ENCODE peak calls at places on chromosomes 11 and 22, in four cellular contexts. One of them, this sample, is unnamed. For H3K9me3 and H3K36me3, the result is how much of the 10 kb centered on the place peaks cover.

GRCh38 chr11:64246874-64247728 is at the start of gene PPP1R14B:
- DNase-seq in heart right ventricle: peak
- DNase-seq in tibial nerve: peak
- DNase-seq in endodermal cell: peak
- DNase-seq in this sample: no peak

GRCh38 chr22:31917227-31917921 is 27.0 kb upstream of the YWHAH start:
- DNase-seq in heart right ventricle: peak
- DNase-seq in tibial nerve: no peak
- DNase-seq in endodermal cell: no peak
- DNase-seq in this sample: no peak

GRCh38 chr11:59767212-59767611 is 12.0 kb downstream of the STX3 start:
- DNase-seq in tibial nerve: no peak
- DNase-seq in endodermal cell: no peak
- DNase-seq in heart right ventricle: no peak
- DNase-seq in this sample: no peak

GRCh38 chr11:132721526-132721925 is 810.8 kb downstream of the OPCML start:
- DNase-seq in tibial nerve: no peak
- DNase-seq in endodermal cell: no peak
- DNase-seq in heart right ventricle: no peak
- DNase-seq in this sample: no peak

GRCh38 chr11:116194156-116194904 is 578.5 kb downstream of the BUD13 start:
- DNase-seq in tibial nerve: no peak
- DNase-seq in heart right ventricle: no peak
- DNase-seq in endodermal cell: no peak
- DNase-seq in this sample: no peak

GRCh38 chr11:86360775-86361395 is 13.8 kb upstream of the CCDC81 start:
- DNase-seq in endodermal cell: no peak
- DNase-seq in tibial nerve: no peak
- DNase-seq in heart right ventricle: no peak
- DNase-seq in this sample: no peak

GRCh38 chr11:126636911-126637799 is 281.7 kb downstream of the ST3GAL4 start:
- DNase-seq in endodermal cell: no peak
- DNase-seq in heart right ventricle: no peak
- DNase-seq in tibial nerve: no peak
- DNase-seq in this sample: no peak

GRCh38 chr11:121081320-121081719 is 19.7 kb upstream of the TECTA start:
- DNase-seq in endodermal cell: no peak
- DNase-seq in tibial nerve: no peak
- DNase-seq in heart right ventricle: no peak
- DNase-seq in this sample: no peak

GRCh38 chr11:8261921-8262551 is 1.6 kb downstream of the LMO1 start:
- DNase-seq in heart right ventricle: no peak
- DNase-seq in endodermal cell: peak
- DNase-seq in tibial nerve: no peak
- DNase-seq in this sample: no peak

GRCh38 chr11:89491141-89491690 is at the start of gene NOX4:
- DNase-seq in heart right ventricle: peak
- DNase-seq in tibial nerve: peak
- DNase-seq in endodermal cell: peak
- DNase-seq in this sample: no peak

GRCh38 chr22:44523981-44524759 is 26.1 kb upstream of the RTL6 start:
- DNase-seq in tibial nerve: no peak
- DNase-seq in endodermal cell: no peak
- DNase-seq in heart right ventricle: no peak
- DNase-seq in this sample: no peak

GRCh38 chr11:66687831-66688281 is 10.2 kb upstream of the RBM4B start:
- DNase-seq in tibial nerve: no peak
- DNase-seq in endodermal cell: no peak
- DNase-seq in heart right ventricle: no peak
- DNase-seq in this sample: no peak

GRCh38 chr11:65891180-65892136 is 985 bp downstream of the CCDC85B start:
- DNase-seq in endodermal cell: peak
- DNase-seq in heart right ventricle: peak
- DNase-seq in tibial nerve: no peak
- DNase-seq in this sample: no peak

GRCh38 chr11:23778971-23779370 is 717.9 kb upstream of the LUZP2 start:
- DNase-seq in endodermal cell: no peak
- DNase-seq in heart right ventricle: no peak
- DNase-seq in tibial nerve: no peak
- DNase-seq in this sample: no peak

GRCh38 chr11:86582898-86583297 is 89.5 kb downstream of the ME3 start:
- DNase-seq in endodermal cell: no peak
- DNase-seq in heart right ventricle: no peak
- DNase-seq in tibial nerve: no peak
- DNase-seq in this sample: no peak

GRCh38 chr11:9868641-9869040 is 204.8 kb downstream of the SWAP70 start:
- DNase-seq in tibial nerve: no peak
- DNase-seq in endodermal cell: no peak
- DNase-seq in heart right ventricle: no peak
- DNase-seq in this sample: no peak

GRCh38 chr11:76156971-76157427 is 49.3 kb downstream of the WNT11 start:
- DNase-seq in tibial nerve: no peak
- DNase-seq in endodermal cell: no peak
- DNase-seq in heart right ventricle: no peak
- DNase-seq in this sample: no peak

GRCh38 chr22:37181681-37182080 is 6.4 kb downstream of the C1QTNF6 start:
- DNase-seq in tibial nerve: no peak
- DNase-seq in endodermal cell: no peak
- DNase-seq in heart right ventricle: no peak
- DNase-seq in this sample: no peak

GRCh38 chr22:28051787-28052356 is 132.8 kb upstream of the PITPNB start:
- DNase-seq in heart right ventricle: peak
- DNase-seq in endodermal cell: peak
- DNase-seq in tibial nerve: peak
- DNase-seq in this sample: peak

GRCh38 chr22:32761251-32761903 is 40.1 kb upstream of the TIMP3 start:
- DNase-seq in heart right ventricle: no peak
- DNase-seq in tibial nerve: no peak
- DNase-seq in endodermal cell: no peak
- DNase-seq in this sample: no peak

GRCh38 chr11:57792870-57793269 is 31.3 kb downstream of the CTNND1 start:
- DNase-seq in heart right ventricle: no peak
- DNase-seq in endodermal cell: no peak
- DNase-seq in tibial nerve: no peak
- DNase-seq in this sample: peak

GRCh38 chr11:45815747-45816146 is 10.8 kb downstream of the SLC35C1 start:
- DNase-seq in heart right ventricle: no peak
- DNase-seq in tibial nerve: no peak
- DNase-seq in endodermal cell: peak
- DNase-seq in this sample: no peak

GRCh38 chr11:65516135-65516968 is 8.5 kb upstream of the SCYL1 start:
- DNase-seq in heart right ventricle: no peak
- DNase-seq in endodermal cell: no peak
- DNase-seq in tibial nerve: no peak
- DNase-seq in this sample: no peak

GRCh38 chr22:31556627-31557203 is 60.4 kb downstream of the SFI1 start:
- DNase-seq in heart right ventricle: no peak
- DNase-seq in endodermal cell: no peak
- DNase-seq in tibial nerve: peak
- DNase-seq in this sample: no peak

GRCh38 chr11:72767203-72768062 is 15.2 kb upstream of the ARAP1 start:
- DNase-seq in heart right ventricle: no peak
- DNase-seq in tibial nerve: no peak
- DNase-seq in endodermal cell: no peak
- DNase-seq in this sample: no peak

GRCh38 chr11:125343732-125344131 is 152.3 kb downstream of the FEZ1 start:
- DNase-seq in heart right ventricle: no peak
- DNase-seq in tibial nerve: no peak
- DNase-seq in endodermal cell: peak
- DNase-seq in this sample: no peak

GRCh38 chr22:39343259-39344045 is 6.3 kb upstream of the SYNGR1 start:
- DNase-seq in endodermal cell: peak
- DNase-seq in heart right ventricle: peak
- DNase-seq in tibial nerve: peak
- DNase-seq in this sample: peak

GRCh38 chr22:47618611-47619010 is 856.2 kb downstream of the TBC1D22A start:
- DNase-seq in tibial nerve: no peak
- DNase-seq in heart right ventricle: no peak
- DNase-seq in endodermal cell: peak
- DNase-seq in this sample: no peak

GRCh38 chr22:47618180-47618579 is 855.7 kb downstream of the TBC1D22A start:
- DNase-seq in heart right ventricle: no peak
- DNase-seq in tibial nerve: no peak
- DNase-seq in endodermal cell: peak
- DNase-seq in this sample: no peak

GRCh38 chr22:47620391-47620790 is 857.9 kb downstream of the TBC1D22A start:
- DNase-seq in heart right ventricle: no peak
- DNase-seq in tibial nerve: no peak
- DNase-seq in endodermal cell: peak
- DNase-seq in this sample: no peak

GRCh38 chr22:47621253-47621652 is 858.8 kb downstream of the TBC1D22A start:
- DNase-seq in endodermal cell: peak
- DNase-seq in tibial nerve: no peak
- DNase-seq in heart right ventricle: no peak
- DNase-seq in this sample: no peak

GRCh38 chr22:47619631-47620030 is 857.2 kb downstream of the TBC1D22A start:
- DNase-seq in tibial nerve: no peak
- DNase-seq in endodermal cell: peak
- DNase-seq in heart right ventricle: no peak
- DNase-seq in this sample: no peak
- H3K9me3 ChIP-seq in tibial nerve: under half
- H3K9me3 ChIP-seq in endodermal cell: under half
- H3K9me3 ChIP-seq in heart right ventricle: under half
- H3K9me3 ChIP-seq in this sample: under half

DNA sequence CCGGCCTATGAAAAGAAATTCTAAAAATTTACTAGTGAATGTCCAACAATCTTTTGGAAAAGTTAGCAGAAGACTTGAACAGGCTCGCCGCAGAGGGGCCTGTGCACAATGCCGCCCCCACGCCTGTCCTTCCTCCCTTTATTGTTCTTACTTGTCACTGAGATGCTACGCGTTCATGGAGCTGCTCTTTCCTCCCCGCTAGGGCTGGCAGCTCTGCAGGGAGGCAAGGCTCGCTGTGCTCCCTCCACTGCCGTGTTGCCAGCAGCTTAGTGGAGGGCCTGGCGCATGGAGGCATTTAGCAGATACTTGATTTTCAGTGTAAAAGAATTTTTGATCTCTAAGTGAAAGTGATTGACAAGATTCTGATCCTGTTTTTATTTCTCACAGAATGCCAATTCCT is 14.7 kb downstream of the PHRF1 start:
- DNase-seq in heart right ventricle: no peak
- DNase-seq in tibial nerve: no peak
- DNase-seq in endodermal cell: no peak
- DNase-seq in this sample: no peak
- H3K36me3 ChIP-seq in heart right ventricle: under half
- H3K36me3 ChIP-seq in tibial nerve: under half
- H3K36me3 ChIP-seq in endodermal cell: half or more
- H3K36me3 ChIP-seq in this sample: half or more

DNA sequence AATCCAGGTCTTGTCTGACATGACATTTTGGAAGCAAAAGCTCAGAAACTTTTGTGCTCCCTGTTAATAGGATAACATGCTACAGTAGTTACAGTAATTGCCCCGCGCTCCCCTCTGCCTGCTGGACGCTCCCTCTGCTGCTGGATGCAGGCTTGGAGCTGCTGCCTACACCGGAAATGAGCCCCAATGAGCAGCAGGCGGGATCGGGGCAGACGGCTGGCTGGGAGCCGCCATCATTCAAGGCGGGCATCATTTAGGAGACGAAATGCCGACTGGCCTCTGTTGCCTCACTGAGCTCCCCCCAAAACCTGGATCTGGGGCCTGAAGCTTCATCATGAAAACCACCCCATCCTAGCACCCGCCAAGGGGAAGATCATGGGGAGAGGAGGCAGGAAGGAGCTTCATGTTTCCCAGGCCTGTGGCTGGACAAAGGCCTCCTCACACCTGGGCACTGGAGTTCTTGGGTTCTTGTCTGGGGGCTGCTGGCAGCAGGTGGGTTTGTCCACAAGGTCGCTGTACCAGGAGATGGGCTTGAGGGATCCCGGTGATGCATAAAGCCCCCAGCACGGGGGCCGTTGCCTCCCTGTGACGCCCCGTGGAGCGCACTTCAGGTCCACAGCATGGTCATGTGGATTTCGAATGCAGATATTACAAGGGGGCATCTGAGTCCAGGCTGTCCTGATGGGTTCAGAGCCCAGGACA is 664.3 kb downstream of the BRD1 start:
- DNase-seq in heart right ventricle: no peak
- DNase-seq in tibial nerve: no peak
- DNase-seq in endodermal cell: no peak
- DNase-seq in this sample: no peak
- H3K9me3 ChIP-seq in heart right ventricle: under half
- H3K9me3 ChIP-seq in tibial nerve: under half
- H3K9me3 ChIP-seq in endodermal cell: under half
- H3K9me3 ChIP-seq in this sample: under half

GRCh38 chr11:61863548-61864081 is 27.7 kb downstream of the FADS3 start:
- DNase-seq in tibial nerve: no peak
- DNase-seq in heart right ventricle: no peak
- DNase-seq in endodermal cell: no peak
- DNase-seq in this sample: no peak

GRCh38 chr11:61862714-61863547 is 28.4 kb downstream of the FADS3 start:
- DNase-seq in heart right ventricle: no peak
- DNase-seq in endodermal cell: no peak
- DNase-seq in tibial nerve: no peak
- DNase-seq in this sample: no peak

GRCh38 chr11:61864814-61865775 is 26.2 kb downstream of the FADS3 start:
- DNase-seq in endodermal cell: no peak
- DNase-seq in heart right ventricle: no peak
- DNase-seq in tibial nerve: no peak
- DNase-seq in this sample: no peak

GRCh38 chr11:61860054-61860903 is 31.1 kb downstream of the FADS3 start:
- DNase-seq in endodermal cell: no peak
- DNase-seq in tibial nerve: no peak
- DNase-seq in heart right ventricle: peak
- DNase-seq in this sample: no peak

GRCh38 chr11:61861634-61862033 is 29.7 kb downstream of the FADS3 start:
- DNase-seq in tibial nerve: no peak
- DNase-seq in heart right ventricle: peak
- DNase-seq in endodermal cell: no peak
- DNase-seq in this sample: no peak
- H3K36me3 ChIP-seq in tibial nerve: under half
- H3K36me3 ChIP-seq in heart right ventricle: under half
- H3K36me3 ChIP-seq in endodermal cell: half or more
- H3K36me3 ChIP-seq in this sample: half or more

This sample was measured in SK-N-MC.